ENCODE peak calls at places on chromosomes 7 and 10, in ten cellular contexts. J is left ventricle myocardium inferior, G is colonic mucosa, O is A549, Q is brain microvascular endothelial cell, I is thoracic aorta, M is dorsolateral prefrontal cortex, X is uterus, N is astrocyte, U is aorta. E is an unnamed sample.

GRCh38 chr7:157622000-157622399 is 285.2 kb downstream of the DNAJB6 start:
- DNase-seq in Q (no peak), I (no peak), G (no peak), M (no peak), J (no peak), X (no peak), N (no peak), O (no peak), U (no peak), E (no peak)

GRCh38 chr10:69492091-69492745 is 41.0 kb downstream of the TSPAN15 start:
- DNase-seq in U (peak; percentile 40), N (no peak), J (no peak), O (no peak), Q (no peak), I (no peak), X (peak; percentile 13), G (no peak), M (peak; percentile 73), E (no peak)

GRCh38 chr10:132356621-132357195 is 24.7 kb downstream of the LRRC27 start:
- DNase-seq in X (no peak), N (no peak), U (peak; percentile 55), Q (no peak), O (no peak), J (no peak), G (no peak), M (no peak), I (no peak), E (no peak)

GRCh38 chr7:151714201-151714600 is 162.7 kb downstream of the PRKAG2 start:
- DNase-seq in Q (no peak), U (no peak), X (no peak), G (no peak), I (no peak), M (no peak), J (no peak), N (no peak), O (no peak), E (no peak)

GRCh38 chr7:54860003-54860775 is 101.2 kb upstream of the SEC61G start:
- DNase-seq in U (no peak), I (no peak), O (no peak), J (no peak), N (no peak), M (no peak), Q (peak; percentile 38), X (no peak), G (no peak), E (no peak)

GRCh38 chr10:68526634-68527132 is 640 bp downstream of the SLC25A16 start:
- DNase-seq in G (no peak), Q (no peak), J (no peak), M (no peak), N (no peak), O (no peak), U (no peak), X (no peak), I (no peak), E (no peak)

GRCh38 chr7:87475359-87476178 is at the start of gene ABCB4:
- DNase-seq in J (peak; percentile 15), I (no peak), N (no peak), O (no peak), G (no peak), X (no peak), M (no peak), Q (no peak), U (peak; percentile 78), E (no peak)

GRCh38 chr10:122632561-122632960 is 67.1 kb downstream of the C10orf120 start:
- DNase-seq in I (no peak), O (no peak), G (no peak), M (no peak), X (no peak), N (no peak), J (peak; percentile 25), Q (no peak), U (no peak), E (no peak)

GRCh38 chr7:92740713-92741126 is 95.7 kb downstream of the CDK6 start:
- DNase-seq in N (peak; percentile 95), O (peak; percentile 74), X (no peak), U (no peak), I (no peak), J (no peak), Q (peak; percentile 59), G (no peak), M (no peak), E (no peak)

GRCh38 chr7:47474937-47475879 is 106.7 kb downstream of the TNS3 start:
- DNase-seq in Q (peak; percentile 94), U (peak; percentile 92), X (peak; percentile 87), J (peak; percentile 84), G (peak; percentile 93), O (peak; percentile 93), M (no peak), I (peak; percentile 85), N (peak; percentile 97), E (no peak)

GRCh38 chr7:120052884-120053382 is 220.0 kb upstream of the KCND2 start:
- DNase-seq in Q (peak; percentile 84), N (peak; percentile 95), U (no peak), G (no peak), M (no peak), J (peak; percentile 22), I (no peak), X (peak; percentile 80), O (no peak), E (no peak)

GRCh38 chr10:77638766-77639101 is 1.1 kb upstream of the KCNMA1 start:
- DNase-seq in G (no peak), I (no peak), U (no peak), X (no peak), M (no peak), O (no peak), J (no peak), N (no peak), Q (no peak), E (no peak)

GRCh38 chr7:79353720-79354468 is 99.6 kb downstream of the MAGI2 start:
- DNase-seq in M (no peak), U (no peak), Q (no peak), G (no peak), I (no peak), X (no peak), J (no peak), N (no peak), O (no peak), E (no peak)

DNA sequence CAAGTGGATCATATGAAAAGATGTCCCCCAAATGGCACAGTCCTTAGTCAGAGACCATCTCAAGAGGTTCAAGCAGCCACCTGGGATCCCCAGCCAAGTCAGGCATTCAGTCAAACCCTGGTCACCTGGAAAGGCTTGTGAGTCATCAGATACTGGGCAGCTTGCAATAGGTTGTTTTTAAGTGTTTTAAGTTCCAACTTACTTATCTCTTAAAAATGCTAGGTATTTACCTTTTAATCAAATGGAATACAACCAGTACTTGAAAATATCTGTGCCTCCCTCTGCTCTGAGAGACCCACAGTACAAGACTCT is 262.2 kb downstream of the WDR11 start:
- DNase-seq in U (no peak), O (no peak), X (no peak), M (no peak), I (no peak), Q (no peak), G (no peak), N (peak; percentile 16), J (no peak), E (no peak)
- H3K27ac ChIP-seq in U (no peak overlapping the region), O (no peak overlapping the region), X (no peak overlapping the region), M (no peak overlapping the region), I (no peak overlapping the region), Q (no peak overlapping the region), G (no peak overlapping the region), N (no peak overlapping the region), J (no peak overlapping the region), E (no peak overlapping the region)

DNA sequence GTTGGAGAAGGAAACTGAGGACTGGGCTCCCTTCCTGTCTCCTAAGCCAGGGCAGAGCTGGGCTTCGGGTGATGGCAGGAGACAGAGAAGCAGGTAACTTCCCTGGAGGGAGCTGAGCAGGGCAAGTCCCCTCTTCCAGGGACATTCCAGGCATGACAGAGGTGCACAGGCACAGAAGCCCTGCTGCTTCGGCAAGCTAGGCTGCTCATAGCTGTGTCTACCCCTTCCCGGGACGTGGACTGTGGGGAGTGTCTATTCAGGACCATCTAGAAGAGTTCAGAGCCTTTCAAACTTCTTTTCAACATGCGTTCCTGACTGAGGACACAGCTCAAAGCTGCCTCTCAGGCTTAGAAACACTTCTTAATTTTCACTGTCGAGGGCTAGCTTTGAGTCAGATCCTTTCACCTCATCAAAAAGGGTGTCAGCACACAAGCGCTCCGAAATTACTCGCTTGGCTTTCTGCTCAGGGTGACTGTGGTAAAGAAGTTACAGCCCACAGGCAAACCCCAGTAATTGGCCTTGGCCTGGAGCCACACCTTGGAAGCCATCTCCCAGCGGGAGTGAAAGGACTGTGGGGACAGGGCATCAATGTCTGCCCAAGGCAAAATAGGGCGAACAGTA is 63.7 kb upstream of the STEAP1B start:
- DNase-seq in J (no peak), O (no peak), X (no peak), Q (peak; percentile 31), M (no peak), G (no peak), U (no peak), I (no peak), N (peak; percentile 62), E (no peak)
- H3K27ac ChIP-seq in J (peak overlapping the region; percentile 82), O (no peak overlapping the region), X (no peak overlapping the region), Q (peak overlapping the region; percentile 99), M (peak overlapping the region; percentile 66), G (no peak overlapping the region), U (no peak overlapping the region), I (no peak overlapping the region), N (peak overlapping the region; percentile 99), E (no peak overlapping the region)

DNA sequence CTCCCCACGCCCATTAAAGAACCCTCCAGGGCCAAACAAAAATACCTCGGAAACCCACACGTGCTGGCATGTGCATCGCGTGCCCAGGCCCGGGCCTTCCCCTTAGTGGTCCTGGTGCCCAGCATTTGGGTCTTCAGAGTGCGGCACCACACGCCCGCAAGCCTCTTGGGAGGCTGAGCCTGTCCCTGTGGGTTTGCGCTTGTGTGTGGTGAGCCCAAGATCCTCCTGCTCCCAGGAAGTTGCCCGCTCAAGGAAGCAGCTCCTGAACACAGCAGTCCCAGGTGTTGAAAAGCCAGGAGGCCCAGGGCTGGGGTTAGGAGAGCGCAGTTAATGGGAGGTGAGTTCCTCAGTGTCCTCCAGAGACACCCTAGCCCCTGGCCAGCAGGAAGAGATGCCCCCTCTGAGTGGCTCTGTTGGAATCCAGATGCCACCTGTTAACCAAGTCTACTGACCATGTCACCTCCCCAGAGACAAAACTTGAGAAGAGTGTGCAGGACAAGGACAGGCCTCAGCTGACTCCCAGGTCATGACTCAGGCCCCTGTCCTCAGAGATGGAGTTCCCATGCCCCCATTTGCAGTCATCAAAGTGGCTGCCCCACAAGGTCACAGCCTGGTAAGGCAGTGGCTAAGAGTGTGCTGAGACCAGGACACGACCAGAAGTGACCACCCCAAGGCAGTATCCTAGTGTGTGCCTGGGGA is 5.1 kb downstream of the FZD9 start:
- DNase-seq in N (no peak), O (no peak), J (no peak), X (no peak), U (no peak), I (no peak), Q (no peak), M (no peak), G (no peak), E (no peak)
- H3K27ac ChIP-seq in N (no peak overlapping the region), O (no peak overlapping the region), J (no peak overlapping the region), X (no peak overlapping the region), U (no peak overlapping the region), I (no peak overlapping the region), Q (no peak overlapping the region), M (no peak overlapping the region), G (no peak overlapping the region), E (no peak overlapping the region)

DNA sequence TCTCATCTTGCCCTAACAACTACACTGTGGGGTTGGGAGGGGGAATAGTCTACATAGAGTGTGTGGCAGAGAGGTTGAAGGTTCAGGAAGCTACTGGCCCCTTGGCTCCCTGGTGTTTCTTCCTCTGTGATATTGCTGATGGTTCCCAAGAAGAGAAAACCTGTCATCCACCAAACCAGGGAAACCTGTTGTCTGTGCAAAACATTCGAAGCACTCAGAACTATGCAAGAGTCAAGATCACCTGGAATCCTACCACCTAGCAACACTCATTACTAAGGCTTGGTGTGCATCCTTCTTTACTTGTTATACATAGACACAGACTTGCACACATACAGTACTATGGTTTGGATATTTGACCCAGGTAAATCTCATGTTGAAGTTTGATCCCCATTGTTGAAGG is 46.5 kb upstream of the MKI67 start:
- DNase-seq in X (no peak), Q (no peak), I (no peak), M (no peak), N (no peak), G (no peak), O (no peak), U (no peak), J (no peak), E (no peak)
- H3K27ac ChIP-seq in X (no peak overlapping the region), Q (no peak overlapping the region), I (no peak overlapping the region), M (no peak overlapping the region), N (no peak overlapping the region), G (no peak overlapping the region), O (peak overlapping the region; percentile 60), U (no peak overlapping the region), J (no peak overlapping the region), E (no peak overlapping the region)